ENCODE peak calls at places on chromosomes 3 and 15, in eight cellular contexts. One of them, this sample, is unnamed.

GRCh38 chr3:141382571-141382970 is 14.3 kb downstream of the ZBTB38 start:
- DNase-seq in Panc1: no peak
- DNase-seq in fibroblast of pulmonary artery: no peak
- DNase-seq in GM13977: no peak
- DNase-seq in activated B cell treated with CpG ODN at 0.5 μM for 24 hours: no peak
- DNase-seq in RWPE1: no peak
- DNase-seq in ascending aorta: no peak
- DNase-seq in coronary artery: no peak
- DNase-seq in this sample: no peak

GRCh38 chr15:89171136-89172072 is 50.0 kb downstream of the RLBP1 start:
- DNase-seq in GM13977: no peak
- DNase-seq in RWPE1: peak
- DNase-seq in fibroblast of pulmonary artery: peak
- DNase-seq in Panc1: peak
- DNase-seq in ascending aorta: no peak
- DNase-seq in activated B cell treated with CpG ODN at 0.5 μM for 24 hours: no peak
- DNase-seq in coronary artery: no peak
- DNase-seq in this sample: no peak

GRCh38 chr15:38631126-38632075 is 66.8 kb upstream of the RASGRP1 start:
- DNase-seq in activated B cell treated with CpG ODN at 0.5 μM for 24 hours: no peak
- DNase-seq in Panc1: no peak
- DNase-seq in fibroblast of pulmonary artery: no peak
- DNase-seq in coronary artery: no peak
- DNase-seq in ascending aorta: no peak
- DNase-seq in RWPE1: no peak
- DNase-seq in GM13977: no peak
- DNase-seq in this sample: no peak

GRCh38 chr3:99710094-99710493 is 71.7 kb downstream of the COL8A1 start:
- DNase-seq in fibroblast of pulmonary artery: no peak
- DNase-seq in Panc1: no peak
- DNase-seq in GM13977: no peak
- DNase-seq in coronary artery: no peak
- DNase-seq in ascending aorta: no peak
- DNase-seq in RWPE1: no peak
- DNase-seq in activated B cell treated with CpG ODN at 0.5 μM for 24 hours: no peak
- DNase-seq in this sample: no peak

GRCh38 chr3:66035763-66036477 is 2.8 kb downstream of the MAGI1 start:
- DNase-seq in GM13977: no peak
- DNase-seq in RWPE1: no peak
- DNase-seq in ascending aorta: no peak
- DNase-seq in Panc1: no peak
- DNase-seq in activated B cell treated with CpG ODN at 0.5 μM for 24 hours: no peak
- DNase-seq in fibroblast of pulmonary artery: peak
- DNase-seq in coronary artery: no peak
- DNase-seq in this sample: no peak

GRCh38 chr3:106317141-106318055 is 448.6 kb upstream of the CBLB start:
- DNase-seq in ascending aorta: no peak
- DNase-seq in fibroblast of pulmonary artery: no peak
- DNase-seq in coronary artery: no peak
- DNase-seq in activated B cell treated with CpG ODN at 0.5 μM for 24 hours: no peak
- DNase-seq in RWPE1: no peak
- DNase-seq in Panc1: no peak
- DNase-seq in GM13977: no peak
- DNase-seq in this sample: no peak

GRCh38 chr3:65576942-65577341 is 461.8 kb downstream of the MAGI1 start:
- DNase-seq in fibroblast of pulmonary artery: peak
- DNase-seq in Panc1: no peak
- DNase-seq in GM13977: no peak
- DNase-seq in coronary artery: no peak
- DNase-seq in ascending aorta: no peak
- DNase-seq in RWPE1: no peak
- DNase-seq in activated B cell treated with CpG ODN at 0.5 μM for 24 hours: no peak
- DNase-seq in this sample: no peak

GRCh38 chr15:82663186-82663600 is 16.0 kb upstream of the CPEB1 start:
- DNase-seq in fibroblast of pulmonary artery: peak
- DNase-seq in GM13977: peak
- DNase-seq in ascending aorta: no peak
- DNase-seq in coronary artery: no peak
- DNase-seq in activated B cell treated with CpG ODN at 0.5 μM for 24 hours: no peak
- DNase-seq in Panc1: no peak
- DNase-seq in RWPE1: peak
- DNase-seq in this sample: no peak

GRCh38 chr3:134298281-134298680 is 47.6 kb upstream of the RYK start:
- DNase-seq in GM13977: no peak
- DNase-seq in activated B cell treated with CpG ODN at 0.5 μM for 24 hours: no peak
- DNase-seq in coronary artery: no peak
- DNase-seq in RWPE1: no peak
- DNase-seq in fibroblast of pulmonary artery: no peak
- DNase-seq in Panc1: no peak
- DNase-seq in ascending aorta: no peak
- DNase-seq in this sample: no peak

GRCh38 chr3:134299185-134299887 is 48.7 kb upstream of the RYK start:
- DNase-seq in ascending aorta: no peak
- DNase-seq in Panc1: no peak
- DNase-seq in coronary artery: no peak
- DNase-seq in activated B cell treated with CpG ODN at 0.5 μM for 24 hours: no peak
- DNase-seq in fibroblast of pulmonary artery: peak
- DNase-seq in RWPE1: no peak
- DNase-seq in GM13977: no peak
- DNase-seq in this sample: no peak

GRCh38 chr3:134302674-134303073 is 52.0 kb upstream of the RYK start:
- DNase-seq in activated B cell treated with CpG ODN at 0.5 μM for 24 hours: no peak
- DNase-seq in coronary artery: no peak
- DNase-seq in ascending aorta: no peak
- DNase-seq in Panc1: no peak
- DNase-seq in fibroblast of pulmonary artery: no peak
- DNase-seq in RWPE1: no peak
- DNase-seq in GM13977: no peak
- DNase-seq in this sample: no peak

GRCh38 chr3:134299888-134300206 is 49.2 kb upstream of the RYK start:
- DNase-seq in Panc1: no peak
- DNase-seq in activated B cell treated with CpG ODN at 0.5 μM for 24 hours: no peak
- DNase-seq in fibroblast of pulmonary artery: no peak
- DNase-seq in coronary artery: no peak
- DNase-seq in ascending aorta: no peak
- DNase-seq in RWPE1: no peak
- DNase-seq in GM13977: no peak
- DNase-seq in this sample: no peak

GRCh38 chr3:134300520-134300919 is 49.9 kb upstream of the RYK start:
- DNase-seq in Panc1: no peak
- DNase-seq in GM13977: no peak
- DNase-seq in fibroblast of pulmonary artery: no peak
- DNase-seq in RWPE1: no peak
- DNase-seq in activated B cell treated with CpG ODN at 0.5 μM for 24 hours: no peak
- DNase-seq in coronary artery: no peak
- DNase-seq in ascending aorta: no peak
- DNase-seq in this sample: no peak
- TF ChIP-seq CTCF in Panc1: peak
- TF ChIP-seq CTCF in GM13977: no peak
- TF ChIP-seq CTCF in fibroblast of pulmonary artery: peak
- TF ChIP-seq CTCF in RWPE1: no peak
- TF ChIP-seq CTCF in activated B cell treated with CpG ODN at 0.5 μM for 24 hours: no peak
- TF ChIP-seq CTCF in coronary artery: no peak
- TF ChIP-seq CTCF in ascending aorta: no peak
- TF ChIP-seq CTCF in this sample: no peak

GRCh38 chr3:11161666-11162065 is 7.4 kb downstream of the HRH1 start:
- DNase-seq in activated B cell treated with CpG ODN at 0.5 μM for 24 hours: no peak
- DNase-seq in ascending aorta: no peak
- DNase-seq in fibroblast of pulmonary artery: no peak
- DNase-seq in coronary artery: no peak
- DNase-seq in GM13977: no peak
- DNase-seq in RWPE1: no peak
- DNase-seq in Panc1: no peak
- DNase-seq in this sample: no peak
- TF ChIP-seq CTCF in activated B cell treated with CpG ODN at 0.5 μM for 24 hours: no peak
- TF ChIP-seq CTCF in ascending aorta: no peak
- TF ChIP-seq CTCF in fibroblast of pulmonary artery: no peak
- TF ChIP-seq CTCF in coronary artery: no peak
- TF ChIP-seq CTCF in GM13977: no peak
- TF ChIP-seq CTCF in RWPE1: no peak
- TF ChIP-seq CTCF in Panc1: peak
- TF ChIP-seq CTCF in this sample: no peak

DNA sequence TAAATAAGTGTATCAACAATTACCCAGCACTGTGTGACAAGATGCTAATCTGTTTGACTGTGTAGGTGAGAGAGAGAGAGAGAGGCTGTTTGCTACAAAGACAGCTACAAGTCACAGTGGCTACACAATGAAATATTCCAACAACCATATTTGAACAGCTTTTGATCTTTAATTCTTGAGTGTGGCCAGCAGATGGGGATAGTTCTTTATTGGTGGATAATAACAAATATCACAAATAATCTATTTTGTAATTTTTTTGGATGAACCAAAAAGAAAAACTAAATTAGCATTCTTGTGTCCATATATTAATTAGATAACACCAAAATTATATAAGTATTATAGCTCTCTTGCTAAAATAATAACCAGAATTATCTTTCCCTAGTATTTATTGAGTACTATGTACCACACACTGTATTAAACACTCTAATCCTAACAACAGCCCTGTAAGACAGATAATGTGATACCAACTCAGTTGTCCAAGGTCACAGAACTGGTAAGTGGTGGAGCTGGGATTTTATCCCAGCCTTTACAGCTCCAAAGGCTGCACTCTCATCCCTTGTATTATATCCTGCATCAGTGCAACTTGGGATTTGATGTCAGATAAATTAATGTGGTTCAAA is 61.9 kb upstream of the C3orf80 start:
- DNase-seq in coronary artery: no peak
- DNase-seq in Panc1: peak
- DNase-seq in ascending aorta: no peak
- DNase-seq in activated B cell treated with CpG ODN at 0.5 μM for 24 hours: no peak
- DNase-seq in RWPE1: peak
- DNase-seq in GM13977: no peak
- DNase-seq in fibroblast of pulmonary artery: peak
- DNase-seq in this sample: no peak
- TF ChIP-seq CTCF in coronary artery: peak
- TF ChIP-seq CTCF in Panc1: peak
- TF ChIP-seq CTCF in ascending aorta: peak
- TF ChIP-seq CTCF in activated B cell treated with CpG ODN at 0.5 μM for 24 hours: no peak
- TF ChIP-seq CTCF in RWPE1: peak
- TF ChIP-seq CTCF in GM13977: peak
- TF ChIP-seq CTCF in fibroblast of pulmonary artery: peak
- TF ChIP-seq CTCF in this sample: no peak

DNA sequence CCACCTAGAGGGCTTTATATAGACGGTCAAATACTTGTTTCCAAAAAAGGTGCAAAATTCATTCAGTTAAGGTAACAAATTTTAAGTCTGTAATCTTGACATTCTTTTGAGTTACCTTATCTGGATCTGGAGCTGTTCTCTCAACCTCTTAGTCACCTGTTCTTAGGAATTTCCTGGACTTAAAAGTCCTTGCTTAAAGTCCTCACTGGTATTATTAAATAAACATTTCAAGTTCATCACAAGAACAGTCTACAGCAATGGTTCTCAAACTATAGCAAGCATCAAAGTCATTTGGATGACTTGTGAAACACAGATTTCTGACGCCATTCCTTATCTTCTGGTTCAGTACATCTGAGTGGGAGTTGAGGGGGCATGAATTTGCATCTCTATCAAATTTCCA is 122.9 kb upstream of the GOLIM4 start:
- DNase-seq in Panc1: no peak
- DNase-seq in RWPE1: no peak
- DNase-seq in activated B cell treated with CpG ODN at 0.5 μM for 24 hours: no peak
- DNase-seq in ascending aorta: no peak
- DNase-seq in fibroblast of pulmonary artery: no peak
- DNase-seq in coronary artery: no peak
- DNase-seq in GM13977: no peak
- DNase-seq in this sample: no peak
- TF ChIP-seq CTCF in Panc1: no peak
- TF ChIP-seq CTCF in RWPE1: no peak
- TF ChIP-seq CTCF in activated B cell treated with CpG ODN at 0.5 μM for 24 hours: no peak
- TF ChIP-seq CTCF in ascending aorta: no peak
- TF ChIP-seq CTCF in fibroblast of pulmonary artery: no peak
- TF ChIP-seq CTCF in coronary artery: no peak
- TF ChIP-seq CTCF in GM13977: no peak
- TF ChIP-seq CTCF in this sample: no peak

DNA sequence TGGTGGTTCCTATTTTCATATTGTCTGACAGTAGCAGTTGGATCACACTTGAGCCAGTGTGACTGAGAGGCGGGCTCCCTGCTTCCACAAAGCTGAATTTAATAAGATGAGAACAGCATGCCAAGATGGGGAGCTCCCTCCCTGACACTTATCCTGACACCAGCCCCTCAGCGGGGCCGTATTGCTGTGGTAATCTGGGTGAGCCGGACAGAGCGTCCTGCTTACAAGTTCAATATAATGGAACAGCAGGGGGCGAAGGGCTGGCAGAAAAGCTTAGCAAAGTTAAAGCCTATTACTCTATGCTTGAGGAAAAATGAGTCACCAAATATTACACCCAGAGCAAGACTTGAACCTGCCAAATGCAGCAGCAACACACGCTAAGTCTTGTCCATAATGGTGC is 163.9 kb upstream of the CMC1 start:
- DNase-seq in activated B cell treated with CpG ODN at 0.5 μM for 24 hours: no peak
- DNase-seq in Panc1: no peak
- DNase-seq in GM13977: no peak
- DNase-seq in fibroblast of pulmonary artery: peak
- DNase-seq in coronary artery: no peak
- DNase-seq in RWPE1: no peak
- DNase-seq in ascending aorta: no peak
- DNase-seq in this sample: no peak
- TF ChIP-seq CTCF in activated B cell treated with CpG ODN at 0.5 μM for 24 hours: no peak
- TF ChIP-seq CTCF in Panc1: no peak
- TF ChIP-seq CTCF in GM13977: no peak
- TF ChIP-seq CTCF in fibroblast of pulmonary artery: peak
- TF ChIP-seq CTCF in coronary artery: no peak
- TF ChIP-seq CTCF in RWPE1: no peak
- TF ChIP-seq CTCF in ascending aorta: no peak
- TF ChIP-seq CTCF in this sample: no peak

GRCh38 chr15:77416954-77417353 is 3.0 kb downstream of the PEAK1 start:
- DNase-seq in Panc1: no peak
- DNase-seq in activated B cell treated with CpG ODN at 0.5 μM for 24 hours: no peak
- DNase-seq in GM13977: no peak
- DNase-seq in ascending aorta: no peak
- DNase-seq in fibroblast of pulmonary artery: no peak
- DNase-seq in coronary artery: no peak
- DNase-seq in RWPE1: peak
- DNase-seq in this sample: no peak

GRCh38 chr15:77412972-77413371 is 6.9 kb downstream of the PEAK1 start:
- DNase-seq in Panc1: no peak
- DNase-seq in activated B cell treated with CpG ODN at 0.5 μM for 24 hours: no peak
- DNase-seq in GM13977: no peak
- DNase-seq in RWPE1: no peak
- DNase-seq in fibroblast of pulmonary artery: no peak
- DNase-seq in ascending aorta: no peak
- DNase-seq in coronary artery: no peak
- DNase-seq in this sample: no peak

GRCh38 chr15:77415450-77416448 is 4.2 kb downstream of the PEAK1 start:
- DNase-seq in Panc1: no peak
- DNase-seq in ascending aorta: no peak
- DNase-seq in GM13977: no peak
- DNase-seq in coronary artery: no peak
- DNase-seq in activated B cell treated with CpG ODN at 0.5 μM for 24 hours: no peak
- DNase-seq in RWPE1: no peak
- DNase-seq in fibroblast of pulmonary artery: peak
- DNase-seq in this sample: no peak

GRCh38 chr15:77413687-77414349 is 6.1 kb downstream of the PEAK1 start:
- DNase-seq in activated B cell treated with CpG ODN at 0.5 μM for 24 hours: no peak
- DNase-seq in ascending aorta: no peak
- DNase-seq in fibroblast of pulmonary artery: no peak
- DNase-seq in RWPE1: no peak
- DNase-seq in Panc1: no peak
- DNase-seq in coronary artery: no peak
- DNase-seq in GM13977: no peak
- DNase-seq in this sample: no peak

GRCh38 chr15:77414781-77415442 is 5.0 kb downstream of the PEAK1 start:
- DNase-seq in GM13977: no peak
- DNase-seq in Panc1: no peak
- DNase-seq in coronary artery: no peak
- DNase-seq in ascending aorta: no peak
- DNase-seq in activated B cell treated with CpG ODN at 0.5 μM for 24 hours: no peak
- DNase-seq in fibroblast of pulmonary artery: no peak
- DNase-seq in RWPE1: no peak
- DNase-seq in this sample: no peak
- TF ChIP-seq CTCF in GM13977: no peak
- TF ChIP-seq CTCF in Panc1: no peak
- TF ChIP-seq CTCF in coronary artery: no peak
- TF ChIP-seq CTCF in ascending aorta: no peak
- TF ChIP-seq CTCF in activated B cell treated with CpG ODN at 0.5 μM for 24 hours: no peak
- TF ChIP-seq CTCF in fibroblast of pulmonary artery: no peak
- TF ChIP-seq CTCF in RWPE1: no peak
- TF ChIP-seq CTCF in this sample: no peak

This sample was measured in omental fat pad.